ENCODE peak calls at places on chromosomes 3 and 15, in six cellular contexts. S is activated effector memory CD4-positive, alpha-beta T cell treated with anti-CD3 and anti-CD28 coated beads, Interleukin-2, amount 50 U/mL, for 16 hours; C is ovary; N is G401; T is Karpas-422; Z is T follicular helper cell. J is an unnamed sample.

GRCh38 chr3:32819086-32819450 is 1.3 kb downstream of the TRIM71 start:
- DNase-seq in Z (no peak), N (no peak), C (no peak), S (peak), T (no peak), J (peak)

GRCh38 chr3:143024351-143024960 is 23.1 kb downstream of the U2SURP start:
- DNase-seq in C (no peak), N (no peak), T (no peak), S (no peak), Z (no peak), J (no peak)

GRCh38 chr3:189953551-189953950 is 167.1 kb downstream of the P3H2 start:
- DNase-seq in N (no peak), S (no peak), T (no peak), Z (no peak), C (no peak), J (no peak)

GRCh38 chr3:87410110-87410509 is 133.7 kb upstream of the POU1F1 start:
- DNase-seq in S (no peak), N (no peak), C (no peak), Z (no peak), T (no peak), J (peak)

GRCh38 chr15:91871138-91871537 is 17.6 kb downstream of the SLCO3A1 start:
- DNase-seq in N (no peak), T (no peak), C (no peak), Z (no peak), S (no peak), J (no peak)

GRCh38 chr3:138180375-138181029 is 5.8 kb upstream of the DBR1 start:
- DNase-seq in T (peak), N (peak), Z (peak), C (no peak), S (no peak), J (peak)

GRCh38 chr3:55486857-55487375 is at the start of gene WNT5A:
- DNase-seq in T (peak), N (no peak), S (no peak), C (peak), Z (no peak), J (peak)

GRCh38 chr3:129555616-129556357 is 12.8 kb downstream of the H1-8 start:
- DNase-seq in N (no peak), Z (no peak), S (no peak), C (no peak), T (no peak), J (no peak)

GRCh38 chr15:45689616-45690015 is 54.8 kb downstream of the SQOR start:
- DNase-seq in C (no peak), S (no peak), Z (no peak), T (peak), N (no peak), J (peak)

GRCh38 chr15:74792227-74793016 is 10.5 kb downstream of the CSK start:
- DNase-seq in N (no peak), S (peak), C (no peak), Z (no peak), T (peak), J (no peak)

GRCh38 chr3:63478962-63479660 is 173.4 kb upstream of the SNTN start:
- DNase-seq in C (no peak), T (no peak), N (no peak), Z (no peak), S (no peak), J (no peak)